ENCODE peak calls at places on chromosomes 7 and 10, in six cellular contexts. One of them, this sample, is unnamed.

GRCh38 chr7:29482056-29482455 is 81.6 kb upstream of the PRR15 start:
- DNase-seq in A673: no peak
- DNase-seq in neuronal stem cell: no peak
- DNase-seq in OCI-LY7: no peak
- DNase-seq in psoas muscle: no peak
- DNase-seq in GM12878: no peak
- DNase-seq in this sample: no peak

GRCh38 chr7:117472335-117472734 is 7.5 kb upstream of the CFTR start:
- DNase-seq in A673: no peak
- DNase-seq in neuronal stem cell: no peak
- DNase-seq in OCI-LY7: no peak
- DNase-seq in psoas muscle: no peak
- DNase-seq in GM12878: no peak
- DNase-seq in this sample: no peak

GRCh38 chr10:49243610-49244283 is 55.2 kb upstream of the C10orf71 start:
- DNase-seq in A673: no peak
- DNase-seq in neuronal stem cell: no peak
- DNase-seq in OCI-LY7: no peak
- DNase-seq in psoas muscle: no peak
- DNase-seq in GM12878: no peak
- DNase-seq in this sample: no peak

GRCh38 chr7:134083766-134084487 is 43.2 kb upstream of the LRGUK start:
- DNase-seq in A673: no peak
- DNase-seq in neuronal stem cell: no peak
- DNase-seq in OCI-LY7: no peak
- DNase-seq in psoas muscle: no peak
- DNase-seq in GM12878: no peak
- DNase-seq in this sample: no peak

GRCh38 chr10:91597397-91597881 is 35.4 kb downstream of the PPP1R3C start:
- DNase-seq in A673: peak
- DNase-seq in neuronal stem cell: no peak
- DNase-seq in OCI-LY7: no peak
- DNase-seq in psoas muscle: no peak
- DNase-seq in GM12878: no peak
- DNase-seq in this sample: no peak

GRCh38 chr7:106614751-106615150 is 46.2 kb downstream of the CCDC71L start:
- DNase-seq in A673: no peak
- DNase-seq in neuronal stem cell: no peak
- DNase-seq in OCI-LY7: no peak
- DNase-seq in psoas muscle: no peak
- DNase-seq in GM12878: no peak
- DNase-seq in this sample: no peak

GRCh38 chr10:110876000-110876399 is 4.3 kb downstream of the PDCD4 start:
- DNase-seq in A673: no peak
- DNase-seq in neuronal stem cell: no peak
- DNase-seq in OCI-LY7: no peak
- DNase-seq in psoas muscle: no peak
- DNase-seq in GM12878: no peak
- DNase-seq in this sample: no peak

GRCh38 chr7:38463277-38464224 is 167.6 kb downstream of the AMPH start:
- DNase-seq in A673: peak
- DNase-seq in neuronal stem cell: no peak
- DNase-seq in OCI-LY7: no peak
- DNase-seq in psoas muscle: peak
- DNase-seq in GM12878: peak
- DNase-seq in this sample: peak

DNA sequence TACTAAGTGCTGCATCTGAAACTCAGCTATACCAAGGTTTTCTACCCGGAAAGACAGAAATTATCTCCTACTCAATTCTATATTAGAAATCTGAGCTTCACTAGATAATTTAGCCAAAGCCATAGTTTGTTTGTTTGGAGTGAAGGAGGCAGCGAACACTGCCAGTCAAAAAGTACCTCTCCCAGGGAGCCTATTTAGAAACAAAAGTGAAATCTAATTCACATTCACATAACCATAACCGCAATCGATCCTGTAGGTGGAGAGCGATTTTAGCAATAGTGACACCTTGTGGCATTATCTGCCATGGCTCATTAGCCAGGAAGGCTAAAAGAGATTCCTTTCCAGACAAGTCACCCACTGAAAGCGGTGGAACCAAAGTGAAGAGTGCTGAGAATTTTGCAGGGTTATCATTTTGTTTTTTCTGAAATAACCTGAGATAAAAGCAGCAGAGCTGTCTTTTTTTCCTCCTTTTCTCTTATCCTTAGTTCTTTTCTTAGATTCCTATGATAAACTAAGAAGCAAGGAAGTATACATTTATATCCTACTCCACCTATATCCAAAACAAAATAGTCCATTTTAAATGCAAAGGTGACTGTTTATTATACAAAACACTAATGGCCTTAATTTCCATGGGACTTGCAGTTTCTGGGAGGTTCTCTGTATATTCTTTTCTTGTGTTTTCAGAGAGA is 83.7 kb upstream of the BET1 start:
- DNase-seq in A673: peak
- DNase-seq in neuronal stem cell: peak
- DNase-seq in OCI-LY7: peak
- DNase-seq in psoas muscle: no peak
- DNase-seq in GM12878: peak
- DNase-seq in this sample: peak
- H3K4me3 ChIP-seq in A673: peak
- H3K4me3 ChIP-seq in neuronal stem cell: no peak
- H3K4me3 ChIP-seq in OCI-LY7: peak
- H3K4me3 ChIP-seq in psoas muscle: peak
- H3K4me3 ChIP-seq in GM12878: no peak
- H3K4me3 ChIP-seq in this sample: no peak

DNA sequence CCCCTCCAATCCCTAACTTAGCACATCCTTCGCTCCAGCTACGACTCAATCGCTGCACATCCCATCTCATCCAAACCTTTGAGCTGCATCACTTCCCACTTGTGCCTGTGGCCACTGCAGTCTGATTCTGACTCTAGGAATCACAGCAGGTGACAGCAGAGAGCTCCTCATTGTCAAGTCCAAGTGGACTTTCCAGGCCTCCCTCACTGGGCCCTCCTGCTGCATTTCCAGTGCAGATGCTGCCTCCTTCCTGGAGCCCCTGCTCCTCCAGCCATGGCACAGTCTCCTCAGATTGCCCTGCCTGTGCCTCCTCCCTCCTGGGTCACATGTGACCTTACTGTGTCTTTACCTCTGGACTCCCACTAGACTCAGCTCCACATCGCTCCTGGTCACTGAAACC is 157.3 kb downstream of the USP6NL start:
- DNase-seq in A673: no peak
- DNase-seq in neuronal stem cell: no peak
- DNase-seq in OCI-LY7: no peak
- DNase-seq in psoas muscle: no peak
- DNase-seq in GM12878: no peak
- DNase-seq in this sample: no peak
- H3K4me3 ChIP-seq in A673: no peak
- H3K4me3 ChIP-seq in neuronal stem cell: no peak
- H3K4me3 ChIP-seq in OCI-LY7: no peak
- H3K4me3 ChIP-seq in psoas muscle: no peak
- H3K4me3 ChIP-seq in GM12878: no peak
- H3K4me3 ChIP-seq in this sample: no peak

GRCh38 chr7:150340024-150340749 is 1.2 kb downstream of the RARRES2 start:
- DNase-seq in A673: no peak
- DNase-seq in neuronal stem cell: no peak
- DNase-seq in OCI-LY7: no peak
- DNase-seq in psoas muscle: peak
- DNase-seq in GM12878: no peak
- DNase-seq in this sample: no peak
- H3K4me3 ChIP-seq in A673: no peak
- H3K4me3 ChIP-seq in neuronal stem cell: peak
- H3K4me3 ChIP-seq in OCI-LY7: no peak
- H3K4me3 ChIP-seq in psoas muscle: peak
- H3K4me3 ChIP-seq in GM12878: no peak
- H3K4me3 ChIP-seq in this sample: no peak

GRCh38 chr7:44155191-44156185 is 14.4 kb upstream of the MYL7 start:
- DNase-seq in A673: no peak
- DNase-seq in neuronal stem cell: no peak
- DNase-seq in OCI-LY7: no peak
- DNase-seq in psoas muscle: no peak
- DNase-seq in GM12878: no peak
- DNase-seq in this sample: no peak
- H3K4me3 ChIP-seq in A673: no peak
- H3K4me3 ChIP-seq in neuronal stem cell: no peak
- H3K4me3 ChIP-seq in OCI-LY7: no peak
- H3K4me3 ChIP-seq in psoas muscle: no peak
- H3K4me3 ChIP-seq in GM12878: no peak
- H3K4me3 ChIP-seq in this sample: no peak

GRCh38 chr7:73397521-73397934 is 36.0 kb upstream of the FZD9 start:
- DNase-seq in A673: no peak
- DNase-seq in neuronal stem cell: peak
- DNase-seq in OCI-LY7: no peak
- DNase-seq in psoas muscle: no peak
- DNase-seq in GM12878: no peak
- DNase-seq in this sample: no peak
- H3K4me3 ChIP-seq in A673: no peak
- H3K4me3 ChIP-seq in neuronal stem cell: peak
- H3K4me3 ChIP-seq in OCI-LY7: no peak
- H3K4me3 ChIP-seq in psoas muscle: peak
- H3K4me3 ChIP-seq in GM12878: no peak
- H3K4me3 ChIP-seq in this sample: no peak

DNA sequence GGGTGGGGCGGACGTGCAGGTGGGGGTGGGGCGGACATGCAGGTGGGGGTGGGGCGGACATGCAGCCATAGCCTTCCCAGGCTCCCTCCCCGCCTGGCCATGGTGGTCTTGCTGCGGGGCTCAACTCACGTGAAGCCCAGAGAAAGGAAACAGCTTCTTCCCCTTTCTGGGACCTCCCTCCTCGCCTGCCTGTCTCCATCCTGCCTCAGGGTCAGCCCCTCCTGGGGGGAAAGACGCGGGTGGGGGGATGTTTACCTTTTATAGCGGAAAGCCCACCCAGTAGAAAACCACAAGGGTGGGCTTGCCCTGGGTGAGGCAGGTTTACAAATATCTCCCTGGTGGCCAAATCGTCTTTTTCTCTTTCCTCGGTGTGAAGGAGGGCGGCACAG is 520.0 kb downstream of the GLRX3 start:
- DNase-seq in A673: no peak
- DNase-seq in neuronal stem cell: no peak
- DNase-seq in OCI-LY7: no peak
- DNase-seq in psoas muscle: no peak
- DNase-seq in GM12878: no peak
- DNase-seq in this sample: no peak
- H3K4me3 ChIP-seq in A673: no peak
- H3K4me3 ChIP-seq in neuronal stem cell: no peak
- H3K4me3 ChIP-seq in OCI-LY7: no peak
- H3K4me3 ChIP-seq in psoas muscle: no peak
- H3K4me3 ChIP-seq in GM12878: no peak
- H3K4me3 ChIP-seq in this sample: no peak

DNA sequence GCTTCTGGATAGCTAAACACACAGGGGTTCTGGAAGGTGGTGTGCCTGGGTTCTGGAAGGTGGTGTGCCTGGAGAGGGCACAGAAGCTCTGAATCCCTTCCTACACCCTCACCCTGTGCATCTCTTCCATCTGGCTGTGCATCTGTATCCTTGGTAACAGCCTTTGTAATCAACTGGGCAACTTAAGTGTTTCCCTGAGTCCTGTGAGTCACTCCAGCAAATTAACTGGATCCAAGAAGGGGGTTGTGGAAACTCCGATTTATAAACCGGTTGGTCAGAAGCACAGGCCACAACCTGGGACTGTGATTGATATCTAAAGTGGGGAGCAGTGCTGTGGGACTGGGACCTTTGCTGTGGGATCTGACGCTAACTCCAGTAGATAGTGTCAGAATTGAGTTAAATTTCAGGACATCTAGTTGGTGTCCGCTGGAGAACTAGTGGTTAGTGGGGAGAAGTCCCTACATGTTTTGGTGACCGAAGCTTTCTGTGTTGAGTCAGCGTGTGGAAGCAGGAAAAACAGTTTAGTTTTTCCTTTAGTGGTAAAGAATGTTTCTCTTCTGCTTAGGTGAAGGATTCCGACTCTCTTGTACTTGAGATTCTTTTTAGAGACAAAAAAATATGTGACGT is 228.1 kb downstream of the BMPER start:
- DNase-seq in A673: peak
- DNase-seq in neuronal stem cell: no peak
- DNase-seq in OCI-LY7: no peak
- DNase-seq in psoas muscle: no peak
- DNase-seq in GM12878: no peak
- DNase-seq in this sample: no peak
- H3K4me3 ChIP-seq in A673: no peak
- H3K4me3 ChIP-seq in neuronal stem cell: no peak
- H3K4me3 ChIP-seq in OCI-LY7: no peak
- H3K4me3 ChIP-seq in psoas muscle: no peak
- H3K4me3 ChIP-seq in GM12878: no peak
- H3K4me3 ChIP-seq in this sample: no peak

GRCh38 chr7:27185708-27186449 is 847 bp upstream of the HOXA11 start:
- DNase-seq in A673: no peak
- DNase-seq in neuronal stem cell: no peak
- DNase-seq in OCI-LY7: no peak
- DNase-seq in psoas muscle: no peak
- DNase-seq in GM12878: no peak
- DNase-seq in this sample: no peak
- H3K4me3 ChIP-seq in A673: no peak
- H3K4me3 ChIP-seq in neuronal stem cell: no peak
- H3K4me3 ChIP-seq in OCI-LY7: no peak
- H3K4me3 ChIP-seq in psoas muscle: no peak
- H3K4me3 ChIP-seq in GM12878: no peak
- H3K4me3 ChIP-seq in this sample: no peak

DNA sequence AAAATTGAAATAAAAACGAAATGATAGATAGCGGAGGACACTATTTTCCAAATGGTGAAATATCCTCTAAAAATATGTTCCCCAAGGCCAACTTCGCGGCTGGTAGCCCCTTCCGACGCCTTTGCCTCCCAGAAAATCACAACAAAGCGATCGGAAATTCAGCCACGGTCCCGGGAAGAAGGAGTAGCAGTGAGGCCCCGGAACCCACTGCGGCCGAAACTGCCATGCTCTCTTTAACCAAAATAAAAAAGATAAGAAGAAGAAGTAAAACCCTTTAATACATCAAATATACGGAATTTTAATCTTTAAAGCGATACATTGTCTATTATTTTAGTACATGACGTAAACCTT is 4.0 kb downstream of the ZNF503 start:
- DNase-seq in A673: no peak
- DNase-seq in neuronal stem cell: peak
- DNase-seq in OCI-LY7: no peak
- DNase-seq in psoas muscle: no peak
- DNase-seq in GM12878: no peak
- DNase-seq in this sample: no peak
- H3K4me3 ChIP-seq in A673: no peak
- H3K4me3 ChIP-seq in neuronal stem cell: no peak
- H3K4me3 ChIP-seq in OCI-LY7: no peak
- H3K4me3 ChIP-seq in psoas muscle: peak
- H3K4me3 ChIP-seq in GM12878: no peak
- H3K4me3 ChIP-seq in this sample: no peak